ENCODE peak calls at places on chromosomes 2 and 18, in ten cellular contexts. P, Z, V, F, U, Y, O, G, R and I are unnamed samples.

GRCh38 chr18:35888329-35888728 is 84.2 kb upstream of the RMP24 start:
- DNase-seq in P (no peak), Z (no peak), V (no peak), F (no peak), U (no peak), Y (no peak), O (no peak), G (no peak), R (no peak), I (no peak)

GRCh38 chr2:10170256-10170655 is 47.7 kb downstream of the RRM2 start:
- DNase-seq in P (no peak), Z (no peak), V (no peak), F (no peak), U (peak), Y (no peak), O (peak), G (no peak), R (no peak), I (peak)

GRCh38 chr2:45902952-45903351 is 251.5 kb downstream of the PRKCE start:
- DNase-seq in P (no peak), Z (no peak), V (no peak), F (no peak), U (no peak), Y (no peak), O (no peak), G (no peak), R (no peak), I (no peak)

GRCh38 chr2:160432633-160433032 is 61.0 kb downstream of the RBMS1 start:
- DNase-seq in P (no peak), Z (no peak), V (no peak), F (no peak), U (no peak), Y (no peak), O (peak), G (peak), R (no peak), I (no peak)

GRCh38 chr2:66938471-66938967 is 458.6 kb upstream of the ETAA1 start:
- DNase-seq in P (no peak), Z (no peak), V (no peak), F (no peak), U (no peak), Y (no peak), O (peak), G (no peak), R (no peak), I (no peak)

GRCh38 chr2:11481789-11482472 is 16.0 kb upstream of the E2F6 start:
- DNase-seq in P (no peak), Z (no peak), V (peak), F (peak), U (no peak), Y (no peak), O (no peak), G (peak), R (no peak), I (no peak)

GRCh38 chr2:121454549-121455090 is 76.1 kb upstream of the RNU4ATAC start:
- DNase-seq in P (no peak), Z (no peak), V (no peak), F (no peak), U (no peak), Y (no peak), O (no peak), G (no peak), R (no peak), I (peak)

GRCh38 chr2:123913266-123913810 is 111.7 kb upstream of the CNTNAP5 start:
- DNase-seq in P (no peak), Z (no peak), V (no peak), F (no peak), U (no peak), Y (no peak), O (no peak), G (no peak), R (no peak), I (no peak)

GRCh38 chr18:23283933-23284430 is 148.7 kb downstream of the CABLES1 start:
- DNase-seq in P (no peak), Z (no peak), V (no peak), F (no peak), U (peak), Y (peak), O (peak), G (no peak), R (no peak), I (peak)

GRCh38 chr2:47897191-47897955 is 8.9 kb downstream of the FBXO11 start:
- DNase-seq in P (no peak), Z (no peak), V (no peak), F (no peak), U (no peak), Y (no peak), O (no peak), G (no peak), R (no peak), I (no peak)

GRCh38 chr2:11482473-11483031 is 16.6 kb upstream of the E2F6 start:
- DNase-seq in P (no peak), Z (peak), V (peak), F (peak), U (peak), Y (no peak), O (no peak), G (peak), R (peak), I (no peak)

GRCh38 chr2:45649457-45649854 is 2.0 kb upstream of the PRKCE start:
- DNase-seq in P (no peak), Z (no peak), V (no peak), F (no peak), U (peak), Y (no peak), O (peak), G (peak), R (no peak), I (peak)

GRCh38 chr2:149331023-149331400 is 625 bp downstream of the LYPD6 start:
- DNase-seq in P (no peak), Z (no peak), V (no peak), F (peak), U (no peak), Y (no peak), O (no peak), G (peak), R (no peak), I (no peak)

GRCh38 chr2:113980946-113981345 is 91.1 kb downstream of the ACTR3 start:
- DNase-seq in P (no peak), Z (no peak), V (no peak), F (no peak), U (no peak), Y (no peak), O (peak), G (no peak), R (no peak), I (peak)

GRCh38 chr2:55099878-55100820 is 49.9 kb upstream of the RTN4 start:
- DNase-seq in P (no peak), Z (no peak), V (no peak), F (no peak), U (no peak), Y (no peak), O (peak), G (no peak), R (no peak), I (peak)

GRCh38 chr18:72672364-72673151 is 128.4 kb upstream of the CBLN2 start:
- DNase-seq in P (no peak), Z (no peak), V (no peak), F (no peak), U (peak), Y (no peak), O (peak), G (peak), R (peak), I (peak)

GRCh38 chr2:113136828-113137775 is 9.7 kb downstream of the IL1RN start:
- DNase-seq in P (peak), Z (no peak), V (no peak), F (no peak), U (peak), Y (peak), O (no peak), G (peak), R (peak), I (peak)

GRCh38 chr18:79321625-79322024 is 74.1 kb upstream of the NFATC1 start:
- DNase-seq in P (no peak), Z (no peak), V (no peak), F (no peak), U (no peak), Y (no peak), O (no peak), G (no peak), R (no peak), I (peak)

GRCh38 chr2:199197448-199197847 is 260.3 kb downstream of the SATB2 start:
- DNase-seq in P (no peak), Z (no peak), V (no peak), F (no peak), U (no peak), Y (no peak), O (no peak), G (no peak), R (peak), I (no peak)

GRCh38 chr18:66419400-66419799 is 184.5 kb downstream of the CDH19 start:
- DNase-seq in P (no peak), Z (no peak), V (no peak), F (no peak), U (no peak), Y (no peak), O (no peak), G (no peak), R (no peak), I (no peak)

GRCh38 chr2:200702646-200703118 is 109.0 kb upstream of the BZW1 start:
- DNase-seq in P (no peak), Z (no peak), V (no peak), F (no peak), U (no peak), Y (no peak), O (peak), G (no peak), R (peak), I (no peak)

GRCh38 chr18:45910405-45911023 is 56.6 kb downstream of the EPG5 start:
- DNase-seq in P (peak), Z (peak), V (no peak), F (peak), U (peak), Y (peak), O (peak), G (peak), R (peak), I (peak)

GRCh38 chr2:97848347-97848746 is 135.0 kb downstream of the ZAP70 start:
- DNase-seq in P (no peak), Z (no peak), V (no peak), F (no peak), U (no peak), Y (no peak), O (peak), G (no peak), R (no peak), I (no peak)

GRCh38 chr2:168801961-168802824 is at the start of gene NOSTRIN:
- DNase-seq in P (no peak), Z (no peak), V (no peak), F (no peak), U (peak), Y (peak), O (peak), G (no peak), R (no peak), I (peak)

GRCh38 chr2:26279886-26280285 is 35.1 kb downstream of the HADHB start:
- DNase-seq in P (no peak), Z (no peak), V (no peak), F (no peak), U (no peak), Y (no peak), O (no peak), G (no peak), R (no peak), I (no peak)

GRCh38 chr18:67104700-67105284 is 411.7 kb downstream of the DSEL start:
- DNase-seq in P (no peak), Z (peak), V (no peak), F (peak), U (peak), Y (peak), O (peak), G (peak), R (peak), I (peak)

GRCh38 chr18:42436366-42436765 is 481.3 kb downstream of the PIK3C3 start:
- DNase-seq in P (no peak), Z (no peak), V (no peak), F (no peak), U (no peak), Y (no peak), O (no peak), G (no peak), R (no peak), I (no peak)

GRCh38 chr2:61023670-61024069 is 5.6 kb upstream of the PUS10 start:
- DNase-seq in P (no peak), Z (no peak), V (no peak), F (no peak), U (no peak), Y (no peak), O (no peak), G (no peak), R (no peak), I (no peak)

GRCh38 chr2:218745559-218746469 is 35.2 kb downstream of the TTLL4 start:
- DNase-seq in P (no peak), Z (no peak), V (no peak), F (no peak), U (peak), Y (no peak), O (no peak), G (no peak), R (no peak), I (peak)

GRCh38 chr2:15763106-15763821 is 171.6 kb downstream of the DDX1 start:
- DNase-seq in P (no peak), Z (no peak), V (no peak), F (no peak), U (no peak), Y (peak), O (no peak), G (no peak), R (no peak), I (no peak)

GRCh38 chr2:141534671-141535359 is 596.0 kb downstream of the LRP1B start:
- DNase-seq in P (no peak), Z (no peak), V (no peak), F (no peak), U (no peak), Y (no peak), O (no peak), G (no peak), R (peak), I (no peak)

GRCh38 chr2:232871835-232872736 is 2.0 kb downstream of the SNORC start:
- DNase-seq in P (no peak), Z (no peak), V (peak), F (no peak), U (no peak), Y (peak), O (no peak), G (no peak), R (no peak), I (no peak)

GRCh38 chr2:215728504-215729065 is 284.8 kb downstream of the MREG start:
- DNase-seq in P (no peak), Z (peak), V (no peak), F (no peak), U (peak), Y (no peak), O (peak), G (no peak), R (no peak), I (peak)

GRCh38 chr18:50644807-50645206 is 84.9 kb downstream of the MAPK4 start:
- DNase-seq in P (no peak), Z (no peak), V (no peak), F (no peak), U (no peak), Y (no peak), O (peak), G (peak), R (no peak), I (peak)

GRCh38 chr18:60010984-60011383 is 111.2 kb downstream of the PMAIP1 start:
- DNase-seq in P (no peak), Z (no peak), V (peak), F (peak), U (no peak), Y (no peak), O (no peak), G (no peak), R (no peak), I (no peak)
- TF ChIP-seq CTCF in P (no peak), Z (no peak), V (no peak), F (no peak), U (no peak), Y (no peak), O (no peak), G (no peak), R (no peak), I (no peak)

DNA sequence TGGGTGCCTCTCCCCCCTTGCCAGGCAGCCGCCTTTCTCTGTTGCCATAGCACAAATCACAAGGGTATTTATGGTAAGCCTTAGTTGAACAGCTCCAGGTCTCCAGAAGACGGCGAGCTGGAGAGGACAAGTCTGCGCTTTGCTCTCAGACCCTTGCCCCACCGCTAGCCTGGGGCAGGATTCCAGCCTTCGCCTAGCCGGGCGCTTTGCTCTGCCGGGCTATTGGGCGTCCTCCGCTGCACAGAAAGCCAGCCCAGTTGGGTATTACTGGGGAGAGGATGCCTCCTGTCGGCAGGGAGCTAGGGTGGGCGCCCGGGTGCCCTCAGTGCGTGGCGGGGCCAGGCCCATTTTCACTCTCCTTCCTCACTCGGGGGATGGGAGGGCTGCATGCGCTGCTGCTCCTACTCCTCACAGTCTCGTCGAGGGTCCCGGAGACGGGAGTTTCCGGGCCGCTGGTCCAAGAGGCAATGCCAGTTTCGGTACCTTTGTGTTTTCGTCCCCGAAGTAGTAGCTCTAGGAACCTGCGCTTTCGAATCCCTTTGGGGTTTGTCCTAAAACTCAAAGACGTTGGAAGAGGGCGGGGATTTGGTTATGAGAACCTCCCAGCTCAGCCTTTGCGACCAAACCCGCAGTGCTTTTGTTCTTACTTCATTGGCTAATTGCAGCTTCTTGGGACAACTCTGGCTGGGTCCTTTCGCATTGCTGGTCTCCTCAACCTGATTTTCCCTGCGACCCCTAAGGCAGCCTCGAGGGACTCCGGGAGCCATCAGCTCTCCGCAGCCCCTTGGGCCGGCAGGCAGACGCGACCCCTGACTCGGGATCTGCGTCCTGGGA is 3.6 kb upstream of the DLX2 start:
- DNase-seq in P (peak), Z (no peak), V (peak), F (no peak), U (no peak), Y (no peak), O (no peak), G (peak), R (peak), I (no peak)
- H3K4me3 ChIP-seq in P (peak), Z (peak), V (peak), F (no peak), U (peak), Y (peak), O (peak), G (peak), R (peak), I (peak)

GRCh38 chr2:208464205-208464604 is 57.6 kb downstream of the PTH2R start:
- DNase-seq in P (no peak), Z (no peak), V (no peak), F (no peak), U (no peak), Y (no peak), O (no peak), G (no peak), R (no peak), I (no peak)

GRCh38 chr2:208467564-208467963 is 61.0 kb downstream of the PTH2R start:
- DNase-seq in P (no peak), Z (no peak), V (no peak), F (no peak), U (no peak), Y (no peak), O (no peak), G (no peak), R (no peak), I (no peak)

GRCh38 chr2:208466920-208467298 is 60.3 kb downstream of the PTH2R start:
- DNase-seq in P (no peak), Z (no peak), V (no peak), F (no peak), U (peak), Y (no peak), O (no peak), G (no peak), R (no peak), I (peak)

GRCh38 chr2:208466133-208466919 is 59.7 kb downstream of the PTH2R start:
- DNase-seq in P (no peak), Z (no peak), V (no peak), F (no peak), U (peak), Y (peak), O (peak), G (peak), R (peak), I (peak)
- TF ChIP-seq CTCF in P (no peak), Z (peak), V (peak), F (peak), U (peak), Y (peak), O (peak), G (peak), R (peak), I (peak)

GRCh38 chr18:70194227-70194890 is 11.1 kb downstream of the RTTN start:
- DNase-seq in P (no peak), Z (no peak), V (no peak), F (no peak), U (no peak), Y (no peak), O (no peak), G (no peak), R (peak), I (no peak)
- H3K4me3 ChIP-seq in P (no peak), Z (no peak), V (no peak), F (no peak), U (no peak), Y (no peak), O (no peak), G (no peak), R (peak), I (no peak)